ENCODE peak calls at places on chromosomes 2 and 18, in nine cellular contexts. O, S, P, B, N, E, H, R and A are unnamed samples.

GRCh38 chr2:170878061-170878460 is 51.0 kb upstream of the GORASP2 start:
- DNase-seq in N (no peak), B (no peak), S (no peak), H (no peak), O (no peak), R (no peak), E (no peak), P (no peak), A (no peak)

GRCh38 chr2:71896385-71897144 is 251.1 kb downstream of the CYP26B1 start:
- DNase-seq in N (no peak), P (no peak), R (no peak), H (no peak), B (no peak), S (no peak), E (no peak), O (no peak), A (no peak)

GRCh38 chr2:240932001-240932723 is 26.0 kb downstream of the CROCC2 start:
- DNase-seq in H (no peak), O (no peak), B (no peak), S (no peak), P (peak), R (no peak), N (no peak), E (no peak), A (no peak)

GRCh38 chr2:170101789-170102188 is 76.2 kb upstream of the MYO3B start:
- DNase-seq in O (no peak), S (no peak), B (no peak), H (no peak), E (no peak), P (no peak), N (no peak), R (no peak), A (no peak)

GRCh38 chr2:73938761-73939352 is 12.2 kb downstream of the DGUOK start:
- DNase-seq in B (no peak), R (no peak), H (peak), E (no peak), O (no peak), N (no peak), S (no peak), P (no peak), A (no peak)

GRCh38 chr18:22499421-22499820 is 81.7 kb upstream of the CTAGE1 start:
- DNase-seq in H (no peak), N (no peak), E (no peak), B (no peak), R (no peak), S (no peak), P (no peak), O (no peak), A (no peak)

GRCh38 chr2:196500686-196501431 is 138.7 kb upstream of the CCDC150 start:
- DNase-seq in S (no peak), N (no peak), E (no peak), B (no peak), R (no peak), O (no peak), P (no peak), H (no peak), A (no peak)

GRCh38 chr2:71952572-71953188 is 195.0 kb downstream of the CYP26B1 start:
- DNase-seq in O (no peak), N (no peak), H (no peak), E (no peak), P (no peak), B (no peak), R (no peak), S (no peak), A (no peak)

GRCh38 chr2:218831378-218831990 is at the start of gene PRKAG3:
- DNase-seq in E (no peak), S (no peak), R (no peak), H (no peak), P (no peak), B (no peak), O (no peak), N (no peak), A (no peak)

GRCh38 chr2:38116762-38117161 is 40.8 kb upstream of the CYP1B1 start:
- DNase-seq in O (no peak), B (no peak), P (no peak), R (no peak), E (no peak), H (peak), S (no peak), N (peak), A (no peak)

GRCh38 chr2:106193491-106193976 is 567 bp downstream of the UXS1 start:
- DNase-seq in O (peak), S (no peak), R (peak), H (no peak), P (no peak), B (no peak), E (peak), N (peak), A (no peak)

GRCh38 chr2:10188211-10188610 is 65.7 kb downstream of the RRM2 start:
- DNase-seq in H (peak), O (no peak), P (no peak), R (no peak), E (no peak), N (no peak), B (no peak), S (no peak), A (no peak)

GRCh38 chr2:239222346-239223028 is 178.3 kb downstream of the HDAC4 start:
- DNase-seq in N (no peak), R (no peak), E (no peak), O (no peak), P (no peak), S (peak), B (no peak), H (no peak), A (no peak)

GRCh38 chr2:122999823-123000222 is 1025.3 kb upstream of the CNTNAP5 start:
- DNase-seq in R (no peak), B (no peak), S (no peak), E (no peak), O (no peak), N (no peak), H (no peak), P (no peak), A (no peak)

GRCh38 chr2:235142588-235142987 is 190.8 kb downstream of the SH3BP4 start:
- DNase-seq in P (no peak), B (no peak), N (no peak), S (no peak), O (no peak), H (no peak), E (no peak), R (no peak), A (no peak)

GRCh38 chr2:190537765-190538164 is 3.2 kb upstream of the NEMP2 start:
- DNase-seq in R (no peak), B (no peak), H (peak), N (no peak), S (no peak), O (no peak), P (no peak), E (no peak), A (no peak)

GRCh38 chr2:199458806-199459285 is 1.1 kb upstream of the SATB2 start:
- DNase-seq in E (no peak), N (no peak), O (no peak), R (no peak), P (no peak), H (no peak), S (no peak), B (no peak), A (no peak)

GRCh38 chr2:8851811-8852560 is 14.6 kb upstream of the KIDINS220 start:
- DNase-seq in E (no peak), S (no peak), R (no peak), H (no peak), B (no peak), O (peak), P (no peak), N (no peak), A (no peak)

GRCh38 chr2:115848192-115848591 is 1405.8 kb downstream of the DPP10 start:
- DNase-seq in O (no peak), H (no peak), P (no peak), E (no peak), R (no peak), B (no peak), S (no peak), N (no peak), A (no peak)

GRCh38 chr2:8545676-8546318 is 136.1 kb upstream of the ID2 start:
- DNase-seq in O (no peak), P (no peak), N (no peak), H (no peak), B (no peak), E (no peak), S (no peak), R (no peak), A (no peak)

GRCh38 chr18:21740474-21740723 is 193 bp upstream of the MIB1 start:
- DNase-seq in E (no peak), R (no peak), S (no peak), P (no peak), N (peak), H (peak), O (peak), B (peak), A (peak)

GRCh38 chr18:3368193-3368592 is 81.8 kb upstream of the TGIF1 start:
- DNase-seq in B (no peak), P (no peak), N (no peak), R (no peak), E (no peak), O (no peak), S (no peak), H (peak), A (no peak)

GRCh38 chr18:813405-814071 is 1.5 kb upstream of the YES1 start:
- DNase-seq in B (no peak), O (no peak), S (no peak), N (no peak), E (no peak), R (no peak), P (no peak), H (no peak), A (no peak)

GRCh38 chr18:56652802-56653201 is 1.6 kb downstream of the WDR7 start:
- DNase-seq in E (no peak), R (no peak), O (no peak), P (no peak), H (no peak), N (no peak), B (no peak), S (no peak), A (no peak)

GRCh38 chr2:242010567-242011513 is 141.3 kb downstream of the RTP5 start:
- DNase-seq in E (no peak), O (no peak), P (no peak), S (no peak), B (no peak), N (no peak), H (no peak), R (peak), A (no peak)

GRCh38 chr2:239369631-239370161 is 31.1 kb downstream of the HDAC4 start:
- DNase-seq in P (peak), N (no peak), H (peak), O (no peak), S (no peak), R (peak), E (no peak), B (no peak), A (no peak)

GRCh38 chr18:5481621-5482020 is 62.2 kb downstream of the EPB41L3 start:
- DNase-seq in R (no peak), E (no peak), N (no peak), P (no peak), S (no peak), O (no peak), B (no peak), H (no peak), A (no peak)

GRCh38 chr2:99910903-99911302 is 231.5 kb downstream of the AFF3 start:
- DNase-seq in O (no peak), R (no peak), H (no peak), P (no peak), B (no peak), N (no peak), S (no peak), E (no peak), A (no peak)

GRCh38 chr2:218022131-218022850 is 19.5 kb upstream of the TNS1 start:
- DNase-seq in N (no peak), B (no peak), R (no peak), H (no peak), S (no peak), O (no peak), E (no peak), P (no peak), A (no peak)

GRCh38 chr2:207616185-207616584 is 9.0 kb downstream of the METTL21A start:
- DNase-seq in N (peak), B (no peak), R (no peak), P (no peak), O (no peak), E (no peak), H (peak), S (no peak), A (no peak)

GRCh38 chr2:177783835-177784448 is 288.6 kb downstream of the PDE11A start:
- DNase-seq in R (no peak), B (no peak), H (peak), N (no peak), O (no peak), E (no peak), S (peak), P (no peak), A (no peak)

GRCh38 chr18:23716516-23716915 is 27.3 kb downstream of the LAMA3 start:
- DNase-seq in H (peak), P (no peak), S (no peak), B (no peak), R (no peak), N (no peak), E (no peak), O (no peak), A (no peak)

GRCh38 chr18:70559446-70559845 is 270.6 kb downstream of the SOCS6 start:
- DNase-seq in S (no peak), R (no peak), H (no peak), B (no peak), O (no peak), E (no peak), P (no peak), N (no peak), A (no peak)